ENCODE peak calls at places on chromosomes 16 and 17, in six cellular contexts. F is upper lobe of right lung, Y is heart right ventricle, C is aorta, X is PC-3, S is psoas muscle. Z is an unnamed sample.

GRCh38 chr17:19378416-19379293 is at the start of gene MAPK7:
- ATAC-seq in F (peak), C (peak), Y (peak), X (peak), S (peak), Z (no peak)

GRCh38 chr17:38867179-38867994 is 2.5 kb upstream of the LASP1 start:
- ATAC-seq in X (no peak), C (no peak), F (no peak), Y (no peak), S (no peak), Z (no peak)

GRCh38 chr17:33234930-33235685 is 58.0 kb downstream of the ASIC2 start:
- ATAC-seq in S (peak), Y (peak), C (peak), F (peak), X (peak), Z (peak)

GRCh38 chr17:979211-979538 is 401 bp downstream of the NXN start:
- ATAC-seq in Y (peak), S (peak), X (peak), F (no peak), C (peak), Z (peak)

GRCh38 chr17:76314392-76315227 is 6.5 kb upstream of the QRICH2 start:
- ATAC-seq in F (peak), C (peak), X (no peak), Y (peak), S (peak), Z (no peak)

GRCh38 chr17:3510090-3510489 is 34.3 kb downstream of the ASPA start:
- ATAC-seq in F (no peak), S (no peak), X (no peak), Y (no peak), C (no peak), Z (no peak)

GRCh38 chr17:44272321-44272951 is 4.5 kb upstream of the SLC4A1 start:
- ATAC-seq in F (peak), Y (peak), C (no peak), S (no peak), X (no peak), Z (no peak)

GRCh38 chr17:81428121-81428515 is 32.9 kb downstream of the BAHCC1 start:
- ATAC-seq in S (peak), C (peak), F (peak), X (peak), Y (peak), Z (no peak)

GRCh38 chr16:53068423-53068833 is 13.6 kb downstream of the CHD9 start:
- ATAC-seq in X (no peak), S (no peak), Y (no peak), C (no peak), F (peak), Z (no peak)

GRCh38 chr17:47701603-47702002 is 7.6 kb downstream of the TBKBP1 start:
- ATAC-seq in S (no peak), X (no peak), Y (no peak), F (no peak), C (no peak), Z (no peak)

DNA sequence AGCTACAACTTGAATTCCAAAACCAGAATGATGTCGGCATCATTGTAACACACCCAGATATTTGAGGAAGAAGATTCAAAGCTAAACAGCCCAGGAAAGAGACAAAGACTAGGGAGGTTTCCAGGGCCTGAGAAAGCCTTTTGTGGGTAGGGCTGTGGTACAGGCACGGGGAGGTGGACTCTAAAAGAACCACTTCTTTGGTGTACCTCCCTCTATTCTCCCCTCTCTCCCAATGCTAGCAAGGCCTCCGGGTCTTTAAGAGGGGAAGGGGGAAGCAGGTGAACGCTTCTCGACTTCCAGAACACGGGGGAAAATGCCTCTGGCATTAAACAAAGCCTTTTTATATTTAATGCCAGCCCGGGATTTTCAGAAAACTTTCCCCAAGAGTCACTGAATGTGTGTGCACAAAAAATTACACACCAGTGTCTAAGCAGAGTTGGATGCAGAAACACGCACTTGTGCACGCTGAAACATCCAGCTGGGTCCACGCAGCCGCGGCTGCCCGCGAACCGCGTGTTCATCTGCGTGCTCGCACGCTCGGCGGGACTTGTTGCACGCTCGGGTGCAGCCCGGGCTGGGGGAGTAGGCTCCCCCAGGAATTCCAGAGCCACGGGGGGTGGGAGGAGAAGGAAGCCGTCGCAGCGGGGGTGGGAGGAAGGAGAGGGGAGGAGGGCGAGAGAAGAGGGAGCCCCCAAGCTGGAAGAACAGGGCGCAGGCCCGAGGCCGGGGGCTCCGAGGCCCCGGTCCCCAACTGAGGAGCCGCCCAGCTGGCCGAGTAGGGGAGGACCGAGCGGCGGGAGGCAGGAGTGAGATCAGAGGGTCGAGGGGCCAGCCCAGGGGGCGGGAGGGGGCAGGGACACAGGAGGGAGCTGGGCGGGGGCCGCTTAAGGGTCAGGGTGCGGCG is 20.2 kb upstream of the ZNF423 start:
- ATAC-seq in S (no peak), X (no peak), Y (peak), F (no peak), C (no peak), Z (no peak)
- H3K4me3 ChIP-seq in S (peak), X (no peak), Y (peak), F (peak), C (peak), Z (peak)

GRCh38 chr17:57862990-57863667 is 13.3 kb upstream of the MRPS23 start:
- ATAC-seq in Y (no peak), F (no peak), X (no peak), C (no peak), S (no peak), Z (no peak)
- H3K4me3 ChIP-seq in Y (no peak), F (no peak), X (no peak), C (no peak), S (no peak), Z (no peak)

GRCh38 chr16:630815-631405 is at the start of gene WFIKKN1:
- ATAC-seq in C (no peak), X (no peak), F (peak), S (no peak), Y (no peak), Z (no peak)
- H3K4me3 ChIP-seq in C (no peak), X (no peak), F (no peak), S (no peak), Y (no peak), Z (no peak)

GRCh38 chr17:29293890-29294579 is at the start of gene NUFIP2:
- ATAC-seq in C (peak), S (peak), Y (peak), X (peak), F (peak), Z (peak)

GRCh38 chr17:29292992-29293889 is 707 bp downstream of the NUFIP2 start:
- ATAC-seq in Y (peak), S (peak), F (peak), C (peak), X (peak), Z (peak)

GRCh38 chr17:29292071-29292991 is 1.6 kb downstream of the NUFIP2 start:
- ATAC-seq in X (no peak), S (peak), F (peak), C (peak), Y (no peak), Z (peak)

GRCh38 chr17:29289852-29290251 is 4.1 kb downstream of the NUFIP2 start:
- ATAC-seq in F (no peak), X (no peak), Y (no peak), S (no peak), C (no peak), Z (no peak)

DNA sequence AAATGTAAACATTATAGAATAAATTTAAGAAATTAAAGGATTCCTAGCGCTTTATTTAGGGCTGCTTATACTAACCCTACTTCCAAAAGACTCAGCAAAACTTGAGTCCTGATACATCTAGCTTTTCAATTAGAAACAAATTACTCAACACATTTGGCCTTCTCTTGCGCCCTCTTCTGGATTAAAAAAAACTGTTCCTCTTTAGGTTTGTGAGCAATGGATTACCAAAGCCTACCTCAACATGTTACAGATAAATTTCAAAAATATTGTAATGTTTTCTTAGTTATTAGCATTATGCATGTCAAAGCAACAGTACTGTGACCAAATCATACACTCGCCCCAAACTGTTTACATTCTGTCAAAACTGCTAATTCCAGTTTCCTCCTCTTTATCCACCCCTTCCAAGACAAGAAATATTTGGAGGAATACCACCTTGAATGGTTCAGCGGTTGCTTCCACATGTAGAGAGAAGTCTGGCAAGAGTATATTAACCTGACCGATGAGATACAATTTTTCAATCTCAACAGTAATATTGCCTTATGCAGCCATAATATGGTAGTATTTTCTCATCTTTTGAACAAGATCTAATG is 2.7 kb downstream of the NUFIP2 start:
- ATAC-seq in F (no peak), S (peak), Y (no peak), X (no peak), C (no peak), Z (no peak)
- H3K4me3 ChIP-seq in F (peak), S (peak), Y (no peak), X (peak), C (peak), Z (peak)

DNA sequence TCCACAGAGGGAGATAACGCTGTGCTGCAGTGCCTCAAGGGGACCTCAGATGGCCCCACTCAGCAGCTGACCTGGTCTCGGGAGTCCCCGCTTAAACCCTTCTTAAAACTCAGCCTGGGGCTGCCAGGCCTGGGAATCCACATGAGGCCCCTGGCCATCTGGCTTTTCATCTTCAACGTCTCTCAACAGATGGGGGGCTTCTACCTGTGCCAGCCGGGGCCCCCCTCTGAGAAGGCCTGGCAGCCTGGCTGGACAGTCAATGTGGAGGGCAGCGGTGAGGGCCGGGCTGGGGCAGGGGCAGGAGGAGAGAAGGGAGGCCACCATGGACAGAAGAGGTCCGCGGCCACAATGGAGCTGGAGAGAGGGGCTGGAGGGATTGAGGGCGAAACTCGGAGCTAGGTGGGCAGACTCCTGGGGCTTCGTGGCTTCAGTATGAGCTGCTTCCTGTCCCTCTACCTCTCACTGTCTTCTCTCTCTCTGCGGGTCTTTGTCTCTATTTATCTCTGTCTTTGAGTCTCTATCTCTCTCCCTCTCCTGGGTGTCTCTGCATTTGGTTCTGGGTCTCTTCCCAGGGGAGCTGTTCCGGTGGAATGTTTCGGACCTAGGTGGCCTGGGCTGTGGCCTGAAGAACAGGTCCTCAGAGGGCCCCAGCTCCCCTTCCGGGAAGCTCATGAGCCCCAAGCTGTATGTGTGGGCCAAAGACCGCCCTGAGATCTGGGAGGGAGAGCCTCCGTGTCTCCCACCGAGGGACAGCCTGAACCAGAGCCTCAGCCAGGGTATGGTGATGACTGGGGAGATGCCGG is 769 bp downstream of the CD19 start:
- ATAC-seq in Y (no peak), F (no peak), C (no peak), S (no peak), X (no peak), Z (no peak)
- H3K4me3 ChIP-seq in Y (no peak), F (no peak), C (no peak), S (no peak), X (no peak), Z (no peak)